ENCODE peak calls at places on chromosomes 12 and 14, in nine cellular contexts. D, J, P, G, W, T, Y, U and H are unnamed samples.
A peak's percentile ranks its signal among the peaks of the same experiment; 100 is the strongest.

GRCh38 chr14:90140956-90141316 is 79.1 kb downstream of the KCNK13 start:
- DNase-seq in D (peak; percentile 91), J (no peak), P (no peak), G (peak; percentile 62), W (no peak), T (no peak), Y (peak; percentile 61), U (no peak), H (no peak)

GRCh38 chr14:70827366-70828151 is 18.2 kb upstream of the MAP3K9 start:
- DNase-seq in D (peak; percentile 46), J (no peak), P (no peak), G (no peak), W (no peak), T (no peak), Y (no peak), U (no peak), H (no peak)

GRCh38 chr12:58105225-58106119 is 164.1 kb downstream of the ATP23 start:
- DNase-seq in D (no peak), J (no peak), P (no peak), G (peak; percentile 10), W (no peak), T (no peak), Y (peak; percentile 41), U (no peak), H (no peak)

GRCh38 chr12:84910549-84911241 is 1.9 kb downstream of the SLC6A15 start:
- DNase-seq in D (no peak), J (peak; percentile 45), P (no peak), G (peak; percentile 29), W (no peak), T (no peak), Y (no peak), U (no peak), H (peak; percentile 47)

GRCh38 chr14:68016243-68016914 is 196.8 kb downstream of the RAD51B start:
- DNase-seq in D (no peak), J (no peak), P (no peak), G (no peak), W (no peak), T (no peak), Y (no peak), U (no peak), H (no peak)

GRCh38 chr12:101407054-101407437 is 526 bp downstream of the ARL1 start:
- DNase-seq in D (no peak), J (peak; percentile 65), P (no peak), G (no peak), W (peak; percentile 17), T (no peak), Y (no peak), U (no peak), H (no peak)

GRCh38 chr14:34003052-34003668 is 52.3 kb upstream of the EGLN3 start:
- DNase-seq in D (no peak), J (no peak), P (no peak), G (no peak), W (no peak), T (no peak), Y (no peak), U (no peak), H (no peak)

GRCh38 chr12:118377891-118378470 is 1.6 kb downstream of the SUDS3 start:
- DNase-seq in D (peak; percentile 84), J (no peak), P (peak; percentile 33), G (peak; percentile 58), W (peak; percentile 54), T (no peak), Y (peak; percentile 69), U (no peak), H (peak; percentile 62)

GRCh38 chr12:84767079-84767478 is 145.5 kb downstream of the SLC6A15 start:
- DNase-seq in D (no peak), J (no peak), P (no peak), G (no peak), W (no peak), T (no peak), Y (no peak), U (no peak), H (no peak)

DNA sequence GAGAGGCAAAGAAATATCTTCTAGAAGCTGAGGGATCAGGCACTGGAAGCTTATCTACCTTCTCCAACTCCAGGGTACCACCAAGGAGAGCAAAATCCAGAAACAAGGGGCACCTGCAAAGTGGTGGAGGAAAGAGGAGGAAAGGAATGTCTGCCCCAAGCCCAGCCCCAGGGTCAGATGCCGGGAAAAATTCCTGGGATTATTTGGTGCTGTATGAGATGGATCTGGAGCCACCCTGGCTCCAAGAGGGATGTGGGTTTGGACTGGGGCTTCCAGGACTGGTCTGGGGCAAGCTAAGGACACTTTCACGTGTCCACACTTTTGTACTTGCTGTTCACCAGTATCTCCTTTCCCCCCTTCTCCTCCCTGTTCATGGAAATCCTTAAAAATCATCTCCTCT is 69.8 kb downstream of the DPF3 start:
- DNase-seq in D (no peak), J (no peak), P (no peak), G (no peak), W (no peak), T (no peak), Y (no peak), U (no peak), H (no peak)
- H3K4me3 ChIP-seq in D (no peak overlapping the region), J (no peak overlapping the region), P (no peak overlapping the region), G (no peak overlapping the region), W (no peak overlapping the region), T (no peak overlapping the region), Y (no peak overlapping the region), U (no peak overlapping the region), H (no peak overlapping the region)

GRCh38 chr14:53462931-53463778 is 310.0 kb upstream of the DDHD1 start:
- DNase-seq in D (no peak), J (no peak), P (no peak), G (no peak), W (no peak), T (no peak), Y (no peak), U (no peak), H (no peak)
- TF ChIP-seq POLR2A in D (no peak), J (no peak), P (no peak), G (no peak), W (no peak), T (no peak), Y (no peak), U (no peak), H (no peak)

GRCh38 chr14:77026930-77027537 is 1.5 kb downstream of the IRF2BPL start:
- DNase-seq in D (peak; percentile 75), J (peak; percentile 73), P (peak; percentile 33), G (peak; percentile 69), W (peak; percentile 39), T (no peak), Y (peak; percentile 52), U (no peak), H (no peak)
- H3K4me3 ChIP-seq in D (peak overlapping the region; percentile 43), J (peak overlapping the region; percentile 77), P (peak overlapping the region; percentile 85), G (peak overlapping the region; percentile 78), W (peak overlapping the region; percentile 77), T (peak overlapping the region; percentile 81), Y (peak overlapping the region; percentile 90), U (peak overlapping the region; percentile 81), H (peak overlapping the region; percentile 95)

GRCh38 chr14:23567186-23568020 is at the start of gene AP1G2:
- DNase-seq in D (peak; percentile 92), J (peak; percentile 92), P (peak; percentile 95), G (peak; percentile 91), W (peak; percentile 89), T (peak; percentile 69), Y (peak; percentile 49), U (peak; percentile 43), H (peak; percentile 95)
- TF ChIP-seq POLR2A in D (peak; percentile 87), J (no peak), P (peak; percentile 63), G (peak; percentile 92), W (peak; percentile 61), T (peak; percentile 92), Y (peak; percentile 75), U (no peak), H (peak; percentile 45)

DNA sequence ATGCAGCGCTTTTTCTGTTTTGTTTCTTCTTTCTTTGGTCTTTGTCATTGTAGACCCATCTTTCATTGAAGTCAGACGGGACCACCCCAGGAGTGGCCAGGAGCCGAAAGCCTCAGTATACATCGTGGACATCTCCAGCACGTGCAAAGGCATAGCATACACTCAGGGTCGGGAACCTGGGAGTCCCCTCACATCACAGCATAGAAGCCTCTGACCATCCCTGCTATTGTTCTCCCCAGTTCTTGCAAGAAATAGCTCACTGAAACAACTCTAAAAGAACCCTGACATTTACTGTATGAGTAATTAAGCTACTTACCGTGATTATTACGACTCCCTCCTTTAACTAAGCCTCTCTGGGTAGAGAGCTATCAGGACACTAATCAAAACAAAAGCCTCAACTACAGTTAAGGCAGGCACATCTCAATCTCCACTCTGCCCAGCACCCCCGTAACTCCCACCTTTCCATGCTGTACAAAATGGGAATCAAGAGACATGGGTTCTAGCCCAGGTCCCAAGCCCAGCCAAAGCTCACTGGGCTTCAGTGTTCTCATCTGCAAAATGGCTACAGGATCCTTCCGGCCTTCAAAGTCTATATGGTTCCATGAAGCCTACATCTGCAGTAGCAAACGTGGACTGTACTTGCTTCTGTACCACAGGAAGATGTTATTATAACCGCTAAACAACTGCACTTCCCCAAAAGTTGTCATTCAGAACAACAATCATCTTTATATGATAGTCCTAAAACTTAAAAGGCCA is 6.7 kb downstream of the CCDC88C start:
- DNase-seq in D (no peak), J (no peak), P (no peak), G (no peak), W (no peak), T (no peak), Y (no peak), U (no peak), H (no peak)
- H3K4me3 ChIP-seq in D (no peak overlapping the region), J (no peak overlapping the region), P (no peak overlapping the region), G (no peak overlapping the region), W (no peak overlapping the region), T (peak overlapping the region; percentile 62), Y (no peak overlapping the region), U (peak overlapping the region; percentile 32), H (no peak overlapping the region)

DNA sequence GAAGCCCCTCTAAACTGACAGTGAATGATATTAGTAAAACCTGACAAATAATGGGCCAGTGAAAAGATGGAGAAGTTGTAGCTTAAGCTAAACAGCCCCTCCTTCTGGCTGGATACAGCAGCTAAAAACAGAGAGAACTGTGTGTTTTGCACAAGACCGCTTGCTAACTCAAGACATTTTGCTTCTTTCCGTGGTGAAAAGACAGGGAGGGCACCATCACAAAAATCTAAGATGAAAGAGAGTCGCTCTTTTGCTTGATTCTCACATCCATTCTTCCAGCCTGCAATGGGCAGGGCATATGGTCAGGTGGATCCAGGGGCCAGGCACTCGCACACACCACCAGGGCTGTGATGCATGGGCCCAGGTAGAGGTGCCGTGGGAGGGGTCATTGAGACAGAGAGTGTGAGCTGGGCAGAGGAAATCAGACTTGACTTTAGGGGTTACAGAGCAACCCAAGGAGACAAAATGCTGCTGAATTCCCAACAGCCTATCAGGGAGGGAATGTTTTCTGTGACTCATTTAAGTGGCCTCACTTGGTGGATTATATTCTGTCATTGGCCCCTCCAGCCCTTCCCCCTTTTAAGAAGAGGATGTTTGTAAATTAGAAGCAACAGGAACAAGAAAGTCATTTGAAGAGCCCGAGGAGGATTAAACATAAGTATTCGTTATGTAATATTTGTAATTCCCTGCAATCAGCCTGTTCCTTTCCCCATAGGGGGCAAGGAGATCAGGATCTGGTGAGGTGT is 12.2 kb downstream of the EMP1 start:
- DNase-seq in D (peak; percentile 70), J (no peak), P (no peak), G (peak; percentile 67), W (no peak), T (no peak), Y (no peak), U (no peak), H (no peak)
- TF ChIP-seq POLR2A in D (no peak), J (no peak), P (no peak), G (no peak), W (no peak), T (no peak), Y (no peak), U (no peak), H (no peak)